ENCODE peak calls at places on chromosome X, in eight cellular contexts. M is right cardiac atrium, U is mammary epithelial cell, E is GM23248, B is ovary, Q is transverse colon, N is astrocyte, P is HepG2. F is an unnamed sample. For H3K9me3 and H3K4me1, the result is how much of the 10 kb centered on the place peaks cover.

GRCh38 chrX:125205918-125206665 is 113.6 kb upstream of the TEX13C start:
- DNase-seq in M (no peak), U (no peak), E (peak), B (no peak), Q (no peak), N (no peak), P (no peak), F (no peak)

GRCh38 chrX:53330331-53330730 is 48.9 kb upstream of the IQSEC2 start:
- DNase-seq in M (no peak), U (no peak), E (no peak), B (no peak), Q (no peak), N (no peak), P (no peak), F (no peak)

GRCh38 chrX:28058906-28059305 is 77.7 kb upstream of the DCAF8L1 start:
- DNase-seq in M (no peak), U (no peak), E (no peak), B (no peak), Q (peak), N (no peak), P (no peak), F (no peak)

GRCh38 chrX:97616883-97617510 is 733.3 kb downstream of the RPA4 start:
- DNase-seq in M (no peak), U (peak), E (peak), B (no peak), Q (no peak), N (peak), P (peak), F (no peak)

GRCh38 chrX:85851418-85851817 is 195.9 kb downstream of the CHM start:
- DNase-seq in M (no peak), U (peak), E (peak), B (no peak), Q (peak), N (no peak), P (peak), F (no peak)

GRCh38 chrX:7927259-7928167 is at the start of gene PNPLA4:
- DNase-seq in M (peak), U (peak), E (peak), B (peak), Q (peak), N (peak), P (peak), F (no peak)

GRCh38 chrX:136819026-136819425 is 38.3 kb upstream of the ARHGEF6 start:
- DNase-seq in M (no peak), U (no peak), E (no peak), B (no peak), Q (no peak), N (no peak), P (no peak), F (no peak)

GRCh38 chrX:37776283-37776986 is 3.4 kb upstream of the CYBB start:
- DNase-seq in M (no peak), U (no peak), E (no peak), B (no peak), Q (no peak), N (no peak), P (no peak), F (no peak)

GRCh38 chrX:30906726-30907125 is 17.7 kb upstream of the TAB3 start:
- DNase-seq in M (no peak), U (peak), E (peak), B (no peak), Q (no peak), N (peak), P (no peak), F (no peak)

GRCh38 chrX:111039606-111040005 is 56.4 kb upstream of the PAK3 start:
- DNase-seq in M (no peak), U (peak), E (no peak), B (no peak), Q (no peak), N (no peak), P (no peak), F (no peak)

GRCh38 chrX:71282514-71283408 is 674 bp upstream of the NONO start:
- DNase-seq in M (no peak), U (peak), E (peak), B (no peak), Q (no peak), N (peak), P (peak), F (no peak)

GRCh38 chrX:148035371-148035770 is 54.2 kb downstream of the FMR1NB start:
- DNase-seq in M (no peak), U (no peak), E (no peak), B (no peak), Q (no peak), N (no peak), P (no peak), F (no peak)

GRCh38 chrX:107324493-107325310 is 118.3 kb downstream of the DNAAF6 start:
- DNase-seq in M (peak), U (peak), E (peak), B (peak), Q (no peak), N (peak), P (no peak), F (peak)

GRCh38 chrX:119853449-119853848 is 686 bp upstream of the UPF3B start:
- DNase-seq in M (no peak), U (no peak), E (peak), B (no peak), Q (peak), N (no peak), P (no peak), F (no peak)

GRCh38 chrX:50814701-50815476 is 895 bp upstream of the SHROOM4 start:
- DNase-seq in M (peak), U (peak), E (peak), B (peak), Q (no peak), N (peak), P (no peak), F (no peak)

GRCh38 chrX:117808413-117808812 is 308.2 kb downstream of the KLHL13 start:
- DNase-seq in M (no peak), U (no peak), E (no peak), B (no peak), Q (no peak), N (no peak), P (no peak), F (no peak)

GRCh38 chrX:106791495-106791894 is 11.0 kb upstream of the TBC1D8B start:
- DNase-seq in M (no peak), U (no peak), E (peak), B (no peak), Q (no peak), N (no peak), P (no peak), F (no peak)

GRCh38 chrX:147376601-147377387 is 534.9 kb upstream of the FMR1 start:
- DNase-seq in M (no peak), U (no peak), E (no peak), B (peak), Q (no peak), N (no peak), P (no peak), F (no peak)

GRCh38 chrX:105488731-105489130 is 268.2 kb upstream of the TEX13A start:
- DNase-seq in M (no peak), U (no peak), E (no peak), B (no peak), Q (no peak), N (no peak), P (no peak), F (no peak)

GRCh38 chrX:108437789-108438623 is at the start of gene COL4A6:
- DNase-seq in M (peak), U (peak), E (peak), B (peak), Q (no peak), N (no peak), P (peak), F (no peak)

GRCh38 chrX:109732319-109732779 is 708 bp downstream of the ACSL4 start:
- DNase-seq in M (no peak), U (peak), E (peak), B (no peak), Q (no peak), N (peak), P (no peak), F (no peak)

GRCh38 chrX:153816821-153817220 is 13.5 kb downstream of the PDZD4 start:
- DNase-seq in M (no peak), U (no peak), E (no peak), B (no peak), Q (no peak), N (no peak), P (no peak), F (no peak)

GRCh38 chrX:17549005-17549685 is 174.1 kb downstream of the NHS start:
- DNase-seq in M (no peak), U (no peak), E (no peak), B (no peak), Q (no peak), N (no peak), P (no peak), F (no peak)

GRCh38 chrX:111216293-111216801 is 53.9 kb downstream of the CAPN6 start:
- DNase-seq in M (no peak), U (no peak), E (no peak), B (no peak), Q (no peak), N (no peak), P (no peak), F (no peak)

GRCh38 chrX:8849945-8850344 is 48.8 kb upstream of the FAM9A start:
- DNase-seq in M (no peak), U (no peak), E (no peak), B (no peak), Q (no peak), N (no peak), P (no peak), F (no peak)

GRCh38 chrX:682892-683291 is 52.3 kb downstream of the SHOX start:
- DNase-seq in M (no peak), U (no peak), E (no peak), B (no peak), Q (no peak), N (no peak), P (no peak), F (no peak)

GRCh38 chrX:680062-680461 is 49.5 kb downstream of the SHOX start:
- DNase-seq in M (no peak), U (no peak), E (no peak), B (no peak), Q (no peak), N (no peak), P (no peak), F (no peak)

GRCh38 chrX:679161-679979 is 48.8 kb downstream of the SHOX start:
- DNase-seq in M (no peak), U (no peak), E (no peak), B (no peak), Q (no peak), N (no peak), P (no peak), F (no peak)

GRCh38 chrX:683572-683971 is 53.0 kb downstream of the SHOX start:
- DNase-seq in M (no peak), U (no peak), E (no peak), B (no peak), Q (no peak), N (no peak), P (no peak), F (no peak)

GRCh38 chrX:681989-682388 is 51.4 kb downstream of the SHOX start:
- DNase-seq in M (no peak), U (no peak), E (no peak), B (no peak), Q (no peak), N (no peak), P (no peak), F (no peak)
- H3K9me3 ChIP-seq in M (under half), U (under half), E (under half), B (under half), Q (under half), N (under half), P (under half), F (under half)

GRCh38 chrX:49269768-49270248 is at the start of gene PPP1R3F:
- DNase-seq in M (no peak), U (no peak), E (no peak), B (peak), Q (no peak), N (no peak), P (no peak), F (no peak)

GRCh38 chrX:49269010-49269767 is 404 bp upstream of the PPP1R3F start:
- DNase-seq in M (peak), U (peak), E (peak), B (peak), Q (peak), N (peak), P (peak), F (no peak)

GRCh38 chrX:49266536-49267445 is 2.3 kb upstream of the FOXP3 start:
- DNase-seq in M (no peak), U (no peak), E (no peak), B (no peak), Q (no peak), N (no peak), P (no peak), F (no peak)

GRCh38 chrX:49270249-49270921 is 792 bp downstream of the PPP1R3F start:
- DNase-seq in M (peak), U (no peak), E (peak), B (no peak), Q (no peak), N (no peak), P (no peak), F (no peak)

DNA sequence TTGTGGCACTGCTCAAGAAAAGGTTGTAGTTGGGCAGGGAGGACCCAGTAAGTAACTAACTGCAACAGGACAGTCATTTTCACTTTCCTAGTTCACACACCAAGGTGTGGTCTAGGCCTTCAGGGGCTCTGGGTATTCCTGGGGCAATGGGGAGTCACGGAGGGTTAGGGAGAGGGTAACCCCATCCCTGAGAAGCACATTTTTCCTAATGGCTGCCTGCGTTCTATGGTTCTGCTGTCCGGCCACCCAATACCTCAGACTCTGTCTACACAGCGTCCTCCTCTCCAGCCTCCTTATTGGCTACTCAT is 937 bp upstream of the PPP1R3F start:
- DNase-seq in M (no peak), U (no peak), E (no peak), B (no peak), Q (no peak), N (no peak), P (no peak), F (no peak)
- H3K4me1 ChIP-seq in M (under half), U (under half), E (under half), B (under half), Q (under half), N (under half), P (under half), F (under half)

DNA sequence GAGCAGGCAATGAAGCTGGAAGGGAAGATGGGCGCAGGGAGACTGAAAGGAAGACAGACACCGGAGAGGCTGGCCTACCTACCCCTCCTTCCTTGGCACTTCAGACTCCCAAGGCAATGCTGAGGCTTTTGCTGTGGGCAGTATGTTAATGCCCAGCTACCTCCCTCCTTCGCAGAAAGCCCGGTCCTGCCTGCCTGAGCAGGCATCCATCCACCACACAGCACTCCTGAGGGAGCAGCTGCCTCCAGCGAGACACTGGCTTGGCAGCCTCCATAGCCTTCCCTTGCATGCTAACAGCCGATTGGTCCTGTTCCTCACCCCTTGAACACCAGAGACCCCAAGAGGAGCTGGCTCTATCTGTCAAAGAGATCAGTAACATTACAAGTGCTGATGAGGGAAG is 14.4 kb downstream of the GABRQ start:
- DNase-seq in M (no peak), U (no peak), E (no peak), B (no peak), Q (no peak), N (no peak), P (no peak), F (no peak)
- H3K9me3 ChIP-seq in M (under half), U (under half), E (under half), B (under half), Q (under half), N (under half), P (under half), F (under half)

GRCh38 chrX:112527903-112528302 is 151.8 kb downstream of the LHFPL1 start:
- DNase-seq in M (no peak), U (no peak), E (no peak), B (no peak), Q (no peak), N (no peak), P (no peak), F (no peak)
- H3K4me1 ChIP-seq in M (under half), U (under half), E (under half), B (under half), Q (under half), N (under half), P (under half), F (under half)

GRCh38 chrX:1741828-1742394 is 127.1 kb downstream of the ASMT start:
- DNase-seq in M (no peak), U (no peak), E (no peak), B (no peak), Q (no peak), N (no peak), P (no peak), F (no peak)

GRCh38 chrX:1748408-1748807 is 133.5 kb downstream of the ASMT start:
- DNase-seq in M (no peak), U (no peak), E (no peak), B (no peak), Q (no peak), N (no peak), P (no peak), F (no peak)

DNA sequence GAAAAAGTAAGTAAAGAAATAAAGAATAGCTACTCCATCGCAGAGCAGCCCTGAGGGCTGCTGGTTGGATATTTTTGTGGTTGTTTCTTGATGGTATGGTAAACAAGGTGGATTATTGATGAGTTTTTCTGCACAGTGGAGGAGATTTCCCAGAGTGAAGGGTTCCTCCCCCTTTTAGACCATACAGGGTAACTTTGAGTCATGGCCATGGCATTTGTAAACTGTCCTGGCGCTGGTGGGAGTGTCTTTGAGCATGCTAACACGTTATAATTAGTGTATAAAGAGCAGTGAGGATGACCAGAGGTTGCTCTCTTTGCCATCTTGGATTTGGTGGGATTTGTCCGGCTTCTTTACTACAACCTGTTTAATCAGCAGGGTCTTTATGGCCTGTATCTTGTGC is 128.2 kb downstream of the ASMT start:
- DNase-seq in M (no peak), U (no peak), E (no peak), B (no peak), Q (no peak), N (no peak), P (no peak), F (no peak)
- H3K9me3 ChIP-seq in M (under half), U (under half), E (under half), B (under half), Q (under half), N (under half), P (under half), F (under half)

DNA sequence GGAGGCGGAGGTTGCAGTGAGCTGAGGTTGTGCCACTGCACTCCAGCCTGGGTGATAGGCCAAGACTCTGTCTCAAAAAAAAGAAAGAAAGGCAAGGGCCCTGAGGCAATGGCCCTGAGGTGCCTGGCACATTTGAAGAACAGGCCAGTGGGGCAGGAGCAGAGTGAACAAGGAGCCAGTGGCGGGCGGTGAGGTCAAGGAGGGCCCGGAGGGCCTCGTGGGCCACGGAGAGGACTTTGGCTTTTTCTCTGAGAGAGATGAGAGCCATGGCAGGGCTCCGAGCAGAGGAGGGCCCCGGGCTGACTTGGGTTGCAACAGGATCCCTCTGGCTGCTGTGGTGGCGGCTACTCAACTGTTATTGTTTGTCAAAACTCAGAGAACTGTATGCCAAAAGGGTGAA is 13.3 kb downstream of the FTSJ1 start:
- DNase-seq in M (no peak), U (no peak), E (no peak), B (no peak), Q (no peak), N (no peak), P (no peak), F (no peak)
- H3K4me1 ChIP-seq in M (under half), U (under half), E (under half), B (under half), Q (under half), N (under half), P (under half), F (under half)

GRCh38 chrX:123277347-123277746 is 93.3 kb downstream of the GRIA3 start:
- DNase-seq in M (no peak), U (no peak), E (no peak), B (no peak), Q (no peak), N (no peak), P (no peak), F (no peak)
- H3K9me3 ChIP-seq in M (under half), U (under half), E (under half), B (under half), Q (under half), N (under half), P (under half), F (under half)

DNA sequence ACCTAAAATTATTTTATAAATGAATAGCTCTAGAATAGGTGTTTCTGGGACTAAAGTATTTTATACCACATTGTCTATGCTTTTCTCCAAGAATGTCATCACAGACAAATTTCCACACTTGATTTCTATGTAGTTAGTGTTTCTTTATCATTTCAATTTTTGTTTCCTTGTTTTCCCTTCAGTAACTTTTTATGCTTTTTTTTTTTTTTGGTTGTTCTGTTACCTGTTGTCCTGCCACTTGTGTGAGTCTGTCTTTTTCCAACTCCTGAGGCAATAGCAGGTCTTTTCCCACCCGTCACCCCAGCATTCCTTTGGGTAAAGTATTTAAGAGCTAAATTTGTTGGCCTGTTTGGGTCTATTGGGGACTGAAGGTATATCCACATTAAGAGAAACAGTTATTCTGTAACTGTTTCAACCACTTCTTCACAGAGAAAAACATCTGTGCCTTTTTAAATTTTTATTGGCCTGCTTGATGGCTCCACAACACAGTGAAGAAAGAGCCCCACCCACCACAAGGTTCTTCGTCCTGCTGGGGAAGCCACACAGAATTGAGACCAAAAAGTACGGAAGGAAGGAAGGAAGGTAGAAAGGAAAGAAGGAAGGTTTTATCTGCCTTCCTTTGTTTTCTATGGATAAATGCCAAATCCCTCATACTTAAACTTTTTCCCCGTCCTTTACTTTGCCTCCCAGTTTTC is 17.7 kb upstream of the GPC3 start:
- DNase-seq in M (no peak), U (no peak), E (no peak), B (no peak), Q (no peak), N (no peak), P (no peak), F (no peak)
- H3K4me1 ChIP-seq in M (under half), U (under half), E (under half), B (under half), Q (under half), N (under half), P (half or more), F (under half)

GRCh38 chrX:77415882-77416281 is 31.3 kb upstream of the FGF16 start:
- DNase-seq in M (no peak), U (no peak), E (no peak), B (no peak), Q (no peak), N (no peak), P (no peak), F (no peak)
- H3K9me3 ChIP-seq in M (under half), U (under half), E (under half), B (under half), Q (under half), N (under half), P (under half), F (under half)

GRCh38 chrX:79162076-79162475 is 17.6 kb downstream of the GPR174 start:
- DNase-seq in M (no peak), U (no peak), E (no peak), B (no peak), Q (no peak), N (no peak), P (no peak), F (no peak)
- H3K4me1 ChIP-seq in M (under half), U (under half), E (under half), B (under half), Q (under half), N (under half), P (under half), F (under half)